ENCODE peak calls at places on chromosomes 6 and 20, in five cellular contexts. J, D, O, H and K are unnamed samples.

GRCh38 chr20:62735331-62735821 is 26.7 kb downstream of the NTSR1 start:
- DNase-seq in J (no peak), D (peak), O (no peak), H (no peak), K (no peak)

GRCh38 chr20:24422361-24422760 is 47.1 kb upstream of the SYNDIG1 start:
- DNase-seq in J (no peak), D (no peak), O (no peak), H (no peak), K (no peak)

GRCh38 chr6:36839819-36840379 is 655 bp upstream of the CPNE5 start:
- DNase-seq in J (no peak), D (no peak), O (no peak), H (peak), K (no peak)

GRCh38 chr20:43187476-43188233 is 2.1 kb downstream of the PTPRT start:
- DNase-seq in J (peak), D (peak), O (peak), H (peak), K (peak)

GRCh38 chr6:34929241-34929978 is 40.4 kb downstream of the ANKS1A start:
- DNase-seq in J (no peak), D (no peak), O (no peak), H (no peak), K (no peak)

GRCh38 chr20:57211949-57212889 is 54.2 kb downstream of the BMP7 start:
- DNase-seq in J (peak), D (peak), O (peak), H (no peak), K (peak)

GRCh38 chr20:37357481-37358365 is 11.8 kb downstream of the SRC start:
- DNase-seq in J (no peak), D (no peak), O (no peak), H (no peak), K (no peak)

GRCh38 chr6:117908246-117909107 is 1.4 kb downstream of the SLC35F1 start:
- DNase-seq in J (no peak), D (no peak), O (no peak), H (no peak), K (no peak)

GRCh38 chr6:1322725-1323219 is 10.9 kb downstream of the FOXQ1 start:
- DNase-seq in J (peak), D (no peak), O (no peak), H (no peak), K (peak)

GRCh38 chr20:56414842-56415765 is 3.0 kb downstream of the CASS4 start:
- DNase-seq in J (peak), D (no peak), O (peak), H (no peak), K (peak)

GRCh38 chr20:2984028-2984501 is 59.4 kb upstream of the GNRH2 start:
- DNase-seq in J (no peak), D (no peak), O (no peak), H (peak), K (peak)

DNA sequence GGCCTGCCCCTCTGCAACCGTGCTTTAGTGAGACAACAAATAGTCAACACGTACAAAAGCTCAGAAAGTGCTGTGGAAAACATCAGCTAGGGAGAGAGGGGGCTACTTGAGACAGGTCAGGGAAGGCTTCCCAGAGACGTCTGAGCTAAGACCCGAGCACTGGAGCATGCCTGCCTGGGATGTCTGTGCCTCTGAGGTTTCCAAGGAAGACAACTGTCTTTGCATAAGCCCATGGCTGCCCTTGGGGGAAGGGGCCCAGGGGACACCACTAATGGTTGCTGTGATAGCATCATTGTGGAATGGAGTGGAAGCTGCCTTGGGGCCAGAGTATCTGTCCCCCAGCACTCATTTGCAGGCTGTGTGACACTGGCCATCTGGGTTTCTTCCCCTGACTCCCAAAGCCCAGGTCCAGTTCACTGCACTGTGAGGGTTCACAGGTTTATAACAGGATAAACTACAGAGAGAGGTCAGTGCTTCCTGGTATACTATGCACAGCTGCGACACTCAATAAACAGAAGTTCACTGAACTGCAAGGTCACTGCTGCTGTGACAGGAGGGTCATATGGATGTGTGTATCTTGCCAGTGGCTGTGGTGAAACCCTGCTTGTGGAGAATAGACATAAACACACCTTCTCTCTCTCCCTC is 1.5 kb upstream of the ARFGEF2 start:
- DNase-seq in J (no peak), D (no peak), O (no peak), H (no peak), K (no peak)
- H3K4me3 ChIP-seq in J (no peak), D (no peak), O (no peak), H (no peak), K (no peak)

GRCh38 chr6:74872754-74873446 is 333.0 kb downstream of the COL12A1 start:
- DNase-seq in J (no peak), D (no peak), O (no peak), H (no peak), K (no peak)
- TF ChIP-seq CTCF in J (no peak), D (no peak), O (no peak), H (no peak), K (no peak)

GRCh38 chr6:158812611-158813010 is 6.6 kb downstream of the EZR start:
- DNase-seq in J (no peak), D (no peak), O (no peak), H (no peak), K (no peak)
- H3K4me3 ChIP-seq in J (no peak), D (no peak), O (no peak), H (peak), K (no peak)

GRCh38 chr6:13116155-13116554 is 212.2 kb downstream of the TBC1D7 start:
- DNase-seq in J (no peak), D (no peak), O (no peak), H (no peak), K (no peak)

GRCh38 chr6:13119549-13119948 is 208.8 kb downstream of the TBC1D7 start:
- DNase-seq in J (no peak), D (peak), O (no peak), H (no peak), K (no peak)

GRCh38 chr6:13117561-13117960 is 210.8 kb downstream of the TBC1D7 start:
- DNase-seq in J (no peak), D (no peak), O (no peak), H (no peak), K (no peak)

GRCh38 chr6:13120483-13121482 is 207.6 kb downstream of the TBC1D7 start:
- DNase-seq in J (no peak), D (peak), O (no peak), H (no peak), K (no peak)
- TF ChIP-seq CTCF in J (peak), D (no peak), O (no peak), H (no peak), K (no peak)